ENCODE peak calls at places on chromosomes 6 and 20, in six cellular contexts. N is NCI-H2029; B is NAMALWA; T is stimulated activated CD4-positive, alpha-beta T cell treated with anti-CD3 and anti-CD28 coated beads, Interleukin-4, amount 100 ng/mL, for 4 hours; L is occipital lobe; Y is body of pancreas. P is an unnamed sample.

GRCh38 chr6:3699231-3699630 is 52.3 kb downstream of the PXDC1 start:
- DNase-seq in L (no peak), N (no peak), B (no peak), T (no peak), Y (no peak), P (no peak)

GRCh38 chr6:18503588-18504231 is 116.6 kb downstream of the RNF144B start:
- DNase-seq in N (peak; percentile 71), Y (peak; percentile 69), L (peak; percentile 41), B (peak; percentile 78), T (no peak), P (peak; percentile 52)

GRCh38 chr6:169923468-169924464 is 172.3 kb downstream of the ERMARD start:
- DNase-seq in Y (no peak), L (no peak), N (no peak), T (no peak), B (no peak), P (no peak)

GRCh38 chr6:17446713-17447112 is 53.3 kb downstream of the CAP2 start:
- DNase-seq in Y (no peak), B (no peak), N (no peak), L (no peak), T (no peak), P (peak; percentile 22)

GRCh38 chr6:129929433-129929832 is 68.3 kb upstream of the TMEM244 start:
- DNase-seq in N (no peak), L (peak; percentile 42), T (no peak), Y (no peak), B (no peak), P (no peak)

GRCh38 chr6:13046084-13046483 is 282.3 kb downstream of the TBC1D7 start:
- DNase-seq in B (no peak), L (no peak), Y (no peak), N (no peak), T (no peak), P (no peak)

GRCh38 chr6:84218091-84218490 is 9.4 kb downstream of the CEP162 start:
- DNase-seq in N (no peak), L (no peak), B (no peak), Y (no peak), T (no peak), P (no peak)

GRCh38 chr20:58851221-58851968 is 693 bp upstream of the GNAS-AS1 start:
- DNase-seq in L (no peak), B (peak; percentile 29), N (no peak), Y (no peak), T (peak; percentile 5), P (no peak)

GRCh38 chr20:40704828-40705227 is 15.8 kb upstream of the MAFB start:
- DNase-seq in Y (no peak), T (no peak), B (no peak), N (no peak), L (no peak), P (no peak)

GRCh38 chr6:169701218-169701952 is 444 bp downstream of the WDR27 start:
- DNase-seq in T (no peak), B (no peak), Y (no peak), L (no peak), N (no peak), P (peak; percentile 6)

GRCh38 chr20:64151634-64152530 is 12.4 kb upstream of the MYT1 start:
- DNase-seq in N (no peak), Y (no peak), L (no peak), B (no peak), T (no peak), P (peak; percentile 39)

GRCh38 chr6:51550243-51550642 is 537.2 kb downstream of the PKHD1 start:
- DNase-seq in N (no peak), B (no peak), T (no peak), L (no peak), Y (no peak), P (no peak)

GRCh38 chr20:62407221-62407992 is at the start of gene CABLES2:
- DNase-seq in L (peak; percentile 94), N (peak; percentile 89), B (peak; percentile 95), Y (peak; percentile 96), T (peak; percentile 88), P (peak; percentile 86)

GRCh38 chr20:54984104-54984448 is 508.7 kb downstream of the DOK5 start:
- DNase-seq in L (no peak), B (no peak), T (no peak), N (no peak), Y (no peak), P (no peak)

GRCh38 chr20:49700411-49701185 is 13.1 kb downstream of the B4GALT5 start:
- DNase-seq in B (no peak), Y (no peak), N (peak; percentile 39), T (no peak), L (no peak), P (no peak)

GRCh38 chr20:23078351-23078993 is 7.7 kb downstream of the CD93 start:
- DNase-seq in T (no peak), B (no peak), Y (no peak), N (no peak), L (no peak), P (no peak)

GRCh38 chr20:40668449-40669228 is 20.4 kb downstream of the MAFB start:
- DNase-seq in T (no peak), Y (peak; percentile 23), L (no peak), N (no peak), B (no peak), P (no peak)

GRCh38 chr20:36468149-36469000 is 72.9 kb upstream of the MYL9 start:
- DNase-seq in T (no peak), B (peak; percentile 47), L (peak; percentile 42), Y (peak; percentile 80), N (peak; percentile 45), P (peak; percentile 51)

GRCh38 chr20:47493954-47494293 is 7.8 kb upstream of the NCOA3 start:
- DNase-seq in B (no peak), T (no peak), N (no peak), Y (peak; percentile 58), L (no peak), P (no peak)

GRCh38 chr20:6079011-6079410 is 25.2 kb upstream of the LRRN4 start:
- DNase-seq in L (no peak), B (no peak), Y (no peak), N (no peak), T (no peak), P (no peak)

GRCh38 chr20:11130554-11131166 is 456.9 kb upstream of the JAG1 start:
- DNase-seq in N (no peak), L (no peak), Y (no peak), B (no peak), T (no peak), P (no peak)

GRCh38 chr6:3383525-3383924 is 73.3 kb downstream of the SLC22A23 start:
- DNase-seq in B (no peak), T (no peak), L (no peak), Y (peak; percentile 57), N (no peak), P (no peak)

GRCh38 chr6:11702039-11702795 is 76.4 kb downstream of the ADTRP start:
- DNase-seq in T (no peak), B (no peak), N (no peak), L (peak; percentile 33), Y (no peak), P (no peak)

GRCh38 chr6:108160009-108160408 is 5.8 kb upstream of the NR2E1 start:
- DNase-seq in Y (no peak), L (no peak), N (no peak), T (no peak), B (peak; percentile 12), P (no peak)

GRCh38 chr6:27866370-27867050 is 45.7 kb downstream of the OR2B2 start:
- DNase-seq in T (no peak), Y (no peak), L (no peak), B (peak; percentile 96), N (peak; percentile 60), P (peak; percentile 84)

GRCh38 chr6:11323666-11324452 is 91.4 kb upstream of the NEDD9 start:
- DNase-seq in N (no peak), B (no peak), Y (peak; percentile 12), L (no peak), T (no peak), P (no peak)

P was measured in NCI-H526.